ENCODE peak calls at places on chromosomes 3 and 15, in nine cellular contexts. One of them, this sample, is unnamed.

GRCh38 chr15:60093273-60094067 is 89.4 kb downstream of the FOXB1 start:
- DNase-seq in GM06990: no peak
- DNase-seq in cardiac septum: no peak
- DNase-seq in NCI-H2081: peak
- DNase-seq in AG04449: no peak
- DNase-seq in IMR-90: no peak
- DNase-seq in endothelial cell: no peak
- DNase-seq in C1 segment of cervical spinal cord: no peak
- DNase-seq in activated T-helper 2 cell treated with anti-CD3 and anti-CD28 coated beads, Interferon-gamma antibody, Interleukin-2, Interleukin-4, amounts not matched to agents 10 μg/mL and 5 μg/mL and 100 μg/mL, durations not matched to agents 14 hours and 24 hours and 36 hours: no peak
- DNase-seq in this sample: no peak

GRCh38 chr3:45321607-45322391 is 66.6 kb upstream of the LARS2 start:
- DNase-seq in endothelial cell: no peak
- DNase-seq in C1 segment of cervical spinal cord: no peak
- DNase-seq in AG04449: no peak
- DNase-seq in cardiac septum: no peak
- DNase-seq in GM06990: no peak
- DNase-seq in IMR-90: no peak
- DNase-seq in activated T-helper 2 cell treated with anti-CD3 and anti-CD28 coated beads, Interferon-gamma antibody, Interleukin-2, Interleukin-4, amounts not matched to agents 10 μg/mL and 5 μg/mL and 100 μg/mL, durations not matched to agents 14 hours and 24 hours and 36 hours: no peak
- DNase-seq in NCI-H2081: no peak
- DNase-seq in this sample: no peak

GRCh38 chr3:157493627-157494550 is 9.3 kb downstream of the VEPH1 start:
- DNase-seq in endothelial cell: no peak
- DNase-seq in activated T-helper 2 cell treated with anti-CD3 and anti-CD28 coated beads, Interferon-gamma antibody, Interleukin-2, Interleukin-4, amounts not matched to agents 10 μg/mL and 5 μg/mL and 100 μg/mL, durations not matched to agents 14 hours and 24 hours and 36 hours: no peak
- DNase-seq in AG04449: no peak
- DNase-seq in IMR-90: peak
- DNase-seq in NCI-H2081: peak
- DNase-seq in C1 segment of cervical spinal cord: no peak
- DNase-seq in GM06990: no peak
- DNase-seq in cardiac septum: no peak
- DNase-seq in this sample: no peak

GRCh38 chr3:195150194-195151118 is 120.5 kb downstream of the XXYLT1 start:
- DNase-seq in cardiac septum: peak
- DNase-seq in GM06990: peak
- DNase-seq in AG04449: no peak
- DNase-seq in NCI-H2081: peak
- DNase-seq in activated T-helper 2 cell treated with anti-CD3 and anti-CD28 coated beads, Interferon-gamma antibody, Interleukin-2, Interleukin-4, amounts not matched to agents 10 μg/mL and 5 μg/mL and 100 μg/mL, durations not matched to agents 14 hours and 24 hours and 36 hours: peak
- DNase-seq in IMR-90: peak
- DNase-seq in C1 segment of cervical spinal cord: peak
- DNase-seq in endothelial cell: peak
- DNase-seq in this sample: no peak

GRCh38 chr3:39540162-39540921 is 72.9 kb downstream of the MOBP start:
- DNase-seq in NCI-H2081: no peak
- DNase-seq in cardiac septum: no peak
- DNase-seq in C1 segment of cervical spinal cord: no peak
- DNase-seq in activated T-helper 2 cell treated with anti-CD3 and anti-CD28 coated beads, Interferon-gamma antibody, Interleukin-2, Interleukin-4, amounts not matched to agents 10 μg/mL and 5 μg/mL and 100 μg/mL, durations not matched to agents 14 hours and 24 hours and 36 hours: no peak
- DNase-seq in AG04449: no peak
- DNase-seq in GM06990: no peak
- DNase-seq in IMR-90: no peak
- DNase-seq in endothelial cell: no peak
- DNase-seq in this sample: no peak

GRCh38 chr3:42852443-42852842 is 23.2 kb downstream of the CYP8B1 start:
- DNase-seq in AG04449: no peak
- DNase-seq in C1 segment of cervical spinal cord: no peak
- DNase-seq in NCI-H2081: no peak
- DNase-seq in cardiac septum: no peak
- DNase-seq in GM06990: no peak
- DNase-seq in endothelial cell: peak
- DNase-seq in IMR-90: no peak
- DNase-seq in activated T-helper 2 cell treated with anti-CD3 and anti-CD28 coated beads, Interferon-gamma antibody, Interleukin-2, Interleukin-4, amounts not matched to agents 10 μg/mL and 5 μg/mL and 100 μg/mL, durations not matched to agents 14 hours and 24 hours and 36 hours: no peak
- DNase-seq in this sample: no peak

GRCh38 chr3:150733373-150733935 is 29.5 kb downstream of the SIAH2 start:
- DNase-seq in cardiac septum: no peak
- DNase-seq in IMR-90: no peak
- DNase-seq in activated T-helper 2 cell treated with anti-CD3 and anti-CD28 coated beads, Interferon-gamma antibody, Interleukin-2, Interleukin-4, amounts not matched to agents 10 μg/mL and 5 μg/mL and 100 μg/mL, durations not matched to agents 14 hours and 24 hours and 36 hours: no peak
- DNase-seq in endothelial cell: no peak
- DNase-seq in C1 segment of cervical spinal cord: no peak
- DNase-seq in GM06990: no peak
- DNase-seq in AG04449: no peak
- DNase-seq in NCI-H2081: no peak
- DNase-seq in this sample: no peak

GRCh38 chr3:78745847-78746246 is 1022.0 kb downstream of the ROBO1 start:
- DNase-seq in IMR-90: no peak
- DNase-seq in C1 segment of cervical spinal cord: no peak
- DNase-seq in AG04449: no peak
- DNase-seq in GM06990: no peak
- DNase-seq in cardiac septum: no peak
- DNase-seq in endothelial cell: no peak
- DNase-seq in NCI-H2081: no peak
- DNase-seq in activated T-helper 2 cell treated with anti-CD3 and anti-CD28 coated beads, Interferon-gamma antibody, Interleukin-2, Interleukin-4, amounts not matched to agents 10 μg/mL and 5 μg/mL and 100 μg/mL, durations not matched to agents 14 hours and 24 hours and 36 hours: no peak
- DNase-seq in this sample: no peak

GRCh38 chr15:39585871-39586301 is 5.0 kb downstream of the THBS1 start:
- DNase-seq in NCI-H2081: no peak
- DNase-seq in IMR-90: no peak
- DNase-seq in GM06990: no peak
- DNase-seq in cardiac septum: no peak
- DNase-seq in AG04449: peak
- DNase-seq in C1 segment of cervical spinal cord: no peak
- DNase-seq in activated T-helper 2 cell treated with anti-CD3 and anti-CD28 coated beads, Interferon-gamma antibody, Interleukin-2, Interleukin-4, amounts not matched to agents 10 μg/mL and 5 μg/mL and 100 μg/mL, durations not matched to agents 14 hours and 24 hours and 36 hours: no peak
- DNase-seq in endothelial cell: no peak
- DNase-seq in this sample: no peak